ENCODE peak calls at places on chromosomes 13 and 19, in nine cellular contexts. F, M, I, E, Q, K, V, N and P are unnamed samples.

GRCh38 chr13:34913040-34913439 is 29.0 kb upstream of the NBEA start:
- DNase-seq in Q (no peak), K (no peak), F (no peak), N (peak; percentile 39), M (peak; percentile 25), I (no peak), E (no peak), V (no peak), P (no peak)

GRCh38 chr19:7636691-7637373 is at the start of gene STXBP2:
- DNase-seq in E (no peak), K (peak; percentile 89), I (no peak), V (peak; percentile 54), F (peak; percentile 90), Q (peak; percentile 92), M (no peak), N (peak; percentile 25), P (peak; percentile 85)

GRCh38 chr19:49436381-49437017 is 4.8 kb downstream of the SLC17A7 start:
- DNase-seq in N (peak; percentile 54), E (no peak), K (no peak), I (no peak), M (no peak), F (peak; percentile 42), V (no peak), Q (peak; percentile 36), P (no peak)

GRCh38 chr13:27053902-27054595 is 117.6 kb downstream of the USP12 start:
- DNase-seq in I (no peak), E (no peak), M (peak; percentile 90), V (no peak), F (no peak), Q (no peak), K (peak; percentile 66), N (peak; percentile 94), P (no peak)

GRCh38 chr19:37855098-37855497 is 51.3 kb downstream of the WDR87 start:
- DNase-seq in Q (no peak), N (peak; percentile 4), E (no peak), V (peak; percentile 54), I (no peak), K (no peak), F (peak; percentile 22), M (peak; percentile 70), P (peak; percentile 75)

GRCh38 chr19:13100031-13100588 is 2.5 kb downstream of the LYL1 start:
- DNase-seq in K (no peak), Q (peak; percentile 48), F (peak; percentile 31), N (peak; percentile 50), M (peak; percentile 32), E (no peak), I (no peak), V (peak; percentile 28), P (peak; percentile 53)

GRCh38 chr13:93345061-93345460 is 118.5 kb downstream of the GPC6 start:
- DNase-seq in F (no peak), I (no peak), M (peak; percentile 19), V (no peak), K (no peak), E (no peak), N (no peak), Q (no peak), P (no peak)

GRCh38 chr13:36549126-36549702 is 116.9 kb downstream of the CCNA1 start:
- DNase-seq in F (no peak), I (no peak), V (no peak), Q (no peak), M (no peak), K (no peak), N (no peak), E (no peak), P (no peak)

GRCh38 chr19:39335168-39335567 is 675 bp downstream of the GMFG start:
- DNase-seq in Q (peak; percentile 40), E (no peak), F (no peak), M (no peak), K (no peak), N (no peak), I (no peak), V (no peak), P (no peak)

GRCh38 chr13:112658807-112659206 is 31.0 kb upstream of the ATP11A start:
- DNase-seq in M (no peak), Q (no peak), E (no peak), I (no peak), K (no peak), V (no peak), F (no peak), N (no peak), P (no peak)

GRCh38 chr19:17560205-17560595 is 4.8 kb downstream of the COLGALT1 start:
- DNase-seq in V (peak; percentile 45), F (peak; percentile 75), Q (no peak), M (peak; percentile 92), K (no peak), E (no peak), I (no peak), N (peak; percentile 95), P (no peak)

GRCh38 chr19:23378948-23379347 is 16.3 kb downstream of the ZNF91 start:
- DNase-seq in K (no peak), F (no peak), I (no peak), M (peak; percentile 2), N (no peak), V (no peak), E (no peak), Q (no peak), P (no peak)

GRCh38 chr19:51681286-51681956 is 11.7 kb upstream of the SPACA6 start:
- DNase-seq in N (no peak), F (no peak), K (no peak), E (no peak), Q (no peak), V (no peak), I (no peak), M (no peak), P (peak; percentile 52)

GRCh38 chr19:18339703-18340102 is 695 bp upstream of the PGPEP1 start:
- DNase-seq in N (peak; percentile 46), V (no peak), I (no peak), E (no peak), M (no peak), F (no peak), K (peak; percentile 28), Q (no peak), P (no peak)

GRCh38 chr19:34017024-34017423 is 155.3 kb upstream of the LSM14A start:
- DNase-seq in E (no peak), I (no peak), V (no peak), N (no peak), Q (no peak), K (no peak), F (no peak), M (no peak), P (no peak)

GRCh38 chr13:75514080-75515040 is 23.3 kb downstream of the COMMD6 start:
- DNase-seq in K (no peak), N (peak; percentile 53), I (no peak), M (peak; percentile 42), Q (no peak), F (no peak), V (no peak), E (no peak), P (no peak)

GRCh38 chr13:49292742-49293498 is 45.2 kb downstream of the CDADC1 start:
- DNase-seq in V (peak; percentile 75), E (peak; percentile 82), F (peak; percentile 49), M (peak; percentile 80), I (no peak), K (no peak), Q (no peak), N (peak; percentile 7), P (peak; percentile 82)

GRCh38 chr13:93318538-93318937 is 91.9 kb downstream of the GPC6 start:
- DNase-seq in F (peak; percentile 28), Q (no peak), I (no peak), N (peak; percentile 42), V (no peak), E (no peak), M (peak; percentile 39), K (no peak), P (no peak)

GRCh38 chr13:30763786-30764440 is 28.6 kb downstream of the ALOX5AP start:
- DNase-seq in E (no peak), I (no peak), F (no peak), V (no peak), K (no peak), Q (no peak), M (peak; percentile 45), N (peak; percentile 36), P (no peak)

GRCh38 chr19:5641171-5641570 is 18.3 kb downstream of the SAFB start:
- DNase-seq in V (no peak), M (no peak), Q (no peak), N (no peak), F (no peak), K (no peak), E (no peak), I (no peak), P (no peak)

GRCh38 chr13:41563501-41564001 is 106.2 kb downstream of the RGCC start:
- DNase-seq in Q (peak; percentile 30), K (no peak), V (no peak), N (peak; percentile 36), M (peak; percentile 91), E (no peak), F (no peak), I (no peak), P (no peak)

GRCh38 chr13:105395041-105395440 is 1140.4 kb downstream of the EFNB2 start:
- DNase-seq in V (no peak), K (no peak), I (no peak), M (peak; percentile 54), N (no peak), F (no peak), E (no peak), Q (no peak), P (no peak)

GRCh38 chr19:35115538-35115951 is at the start of gene FXYD3:
- DNase-seq in Q (no peak), V (no peak), N (no peak), E (no peak), F (no peak), K (no peak), I (no peak), M (no peak), P (no peak)
- H3K4me3 ChIP-seq in Q (no peak within 1 kb of the TSS), V (peak within 1 kb of the TSS; percentile 40), N (no peak within 1 kb of the TSS), E (peak within 1 kb of the TSS; percentile 64), F (peak within 1 kb of the TSS; percentile 46), K (peak within 1 kb of the TSS; percentile 89), I (peak within 1 kb of the TSS; percentile 32), M (no peak within 1 kb of the TSS), P (peak within 1 kb of the TSS; percentile 26)

GRCh38 chr13:46602531-46602930 is 49.6 kb downstream of the LRCH1 start:
- DNase-seq in I (no peak), M (no peak), K (no peak), F (no peak), E (no peak), N (no peak), Q (no peak), V (no peak), P (no peak)
- H3K4me1 ChIP-seq in I (peaks cover 81% of the 10 kb centered on the region), M (peaks cover 8% of the 10 kb centered on the region), K (peaks cover 24% of the 10 kb centered on the region), F (peaks cover 65% of the 10 kb centered on the region), E (peaks cover 44% of the 10 kb centered on the region), N (peaks cover 37% of the 10 kb centered on the region), Q (no peaks in the 10 kb centered on the region), V (peaks cover 93% of the 10 kb centered on the region), P (peaks cover 14% of the 10 kb centered on the region)

GRCh38 chr13:70923863-70924752 is 815.9 kb upstream of the KLHL1 start:
- DNase-seq in E (no peak), M (peak; percentile 4), Q (no peak), K (no peak), F (no peak), I (no peak), N (no peak), V (peak; percentile 13), P (no peak)
- H3K27ac ChIP-seq in E (no peak overlapping the region), M (no peak overlapping the region), Q (no peak overlapping the region), K (no peak overlapping the region), F (no peak overlapping the region), I (no peak overlapping the region), N (no peak overlapping the region), V (no peak overlapping the region), P (no peak overlapping the region)

DNA sequence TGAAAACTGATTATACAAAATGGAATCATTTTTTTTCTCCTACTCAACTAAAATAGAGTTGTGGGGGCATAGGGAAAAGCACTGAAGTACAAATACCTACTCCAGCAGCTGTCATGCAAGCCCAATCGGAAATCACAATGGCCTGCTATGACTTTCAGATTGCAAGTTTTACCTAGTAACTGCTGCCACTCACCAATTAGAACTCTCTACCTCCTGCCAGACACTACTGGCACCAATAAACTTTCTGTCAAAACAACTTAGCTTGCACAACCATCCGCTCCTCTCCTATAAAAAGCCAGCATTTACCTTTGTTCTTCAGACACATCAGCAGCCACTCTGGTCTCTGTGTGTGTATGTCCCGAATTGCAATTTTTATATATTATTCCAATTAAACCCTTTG is 9.3 kb upstream of the TRPC4 start:
- DNase-seq in I (no peak), E (no peak), F (no peak), M (no peak), V (no peak), Q (no peak), N (no peak), K (no peak), P (no peak)
- H3K4me3 ChIP-seq in I (no peak overlapping the region), E (no peak overlapping the region), F (no peak overlapping the region), M (no peak overlapping the region), V (no peak overlapping the region), Q (no peak overlapping the region), N (no peak overlapping the region), K (no peak overlapping the region), P (no peak overlapping the region)